ENCODE peak calls at places on chromosomes 16 and 17, in five cellular contexts. Y, O, A, U and F are unnamed samples.

GRCh38 chr16:89150090-89150835 is 21.3 kb upstream of the CDH15 start:
- DNase-seq in Y (no peak), O (no peak), A (no peak), U (no peak), F (no peak)

GRCh38 chr16:55489119-55489955 is 10.3 kb downstream of the MMP2 start:
- DNase-seq in Y (no peak), O (no peak), A (no peak), U (peak), F (no peak)

GRCh38 chr17:77580956-77581355 is 377.5 kb upstream of the TNRC6C start:
- DNase-seq in Y (no peak), O (no peak), A (no peak), U (peak), F (no peak)

GRCh38 chr16:84511180-84511800 is 6.8 kb upstream of the MEAK7 start:
- DNase-seq in Y (peak), O (peak), A (peak), U (peak), F (peak)

GRCh38 chr16:84117482-84117843 is 721 bp upstream of the MBTPS1 start:
- DNase-seq in Y (peak), O (peak), A (no peak), U (peak), F (no peak)

GRCh38 chr17:82231562-82232321 is 2.9 kb downstream of the SLC16A3 start:
- DNase-seq in Y (no peak), O (peak), A (peak), U (peak), F (peak)

GRCh38 chr17:49910094-49910857 is 58.7 kb upstream of the DLX4 start:
- DNase-seq in Y (peak), O (no peak), A (peak), U (peak), F (peak)

GRCh38 chr17:32659419-32659842 is 172.6 kb downstream of the CDK5R1 start:
- DNase-seq in Y (peak), O (peak), A (peak), U (peak), F (peak)

GRCh38 chr17:67503184-67503583 is 126.1 kb downstream of the PITPNC1 start:
- DNase-seq in Y (no peak), O (no peak), A (peak), U (peak), F (peak)

GRCh38 chr16:10738231-10739077 is 5.2 kb upstream of the NUBP1 start:
- DNase-seq in Y (peak), O (peak), A (peak), U (no peak), F (peak)

GRCh38 chr17:29256116-29256515 is 9.5 kb downstream of the CRYBA1 start:
- DNase-seq in Y (no peak), O (peak), A (no peak), U (no peak), F (no peak)

GRCh38 chr16:56975714-56976113 is 13.6 kb upstream of the NLRC5 start:
- DNase-seq in Y (no peak), O (no peak), A (no peak), U (no peak), F (no peak)

GRCh38 chr17:82754297-82755208 is 2.7 kb downstream of the TBCD start:
- DNase-seq in Y (no peak), O (no peak), A (no peak), U (peak), F (no peak)

GRCh38 chr16:88972349-88972748 is 4.7 kb downstream of the CBFA2T3 start:
- DNase-seq in Y (no peak), O (no peak), A (no peak), U (no peak), F (no peak)

GRCh38 chr17:64236827-64237403 is 26.1 kb downstream of the TEX2 start:
- DNase-seq in Y (no peak), O (peak), A (no peak), U (no peak), F (no peak)